ENCODE peak calls at places on chromosomes 2 and 18, in five cellular contexts. Q, I, D, S and V are unnamed samples.

GRCh38 chr18:48909721-48910120 is 41.0 kb downstream of the SMAD7 start:
- DNase-seq in I (no peak), S (no peak), D (no peak), Q (no peak), V (no peak)

GRCh38 chr2:27137322-27137935 is 1.8 kb downstream of the PRR30 start:
- DNase-seq in S (no peak), D (no peak), Q (no peak), I (no peak), V (no peak)

GRCh38 chr2:233227579-233227978 is 23.9 kb upstream of the ATG16L1 start:
- DNase-seq in Q (no peak), D (no peak), S (no peak), I (no peak), V (no peak)

GRCh38 chr18:63109789-63110188 is 209.8 kb downstream of the BCL2 start:
- DNase-seq in D (no peak), S (no peak), I (no peak), Q (no peak), V (no peak)

GRCh38 chr2:152284398-152284797 is 50.6 kb upstream of the FMNL2 start:
- DNase-seq in D (no peak), Q (peak), S (no peak), I (peak), V (no peak)

GRCh38 chr2:163771596-163771995 is 35.8 kb upstream of the FIGN start:
- DNase-seq in D (no peak), S (no peak), Q (no peak), I (no peak), V (no peak)

GRCh38 chr2:42978887-42979415 is 186.6 kb upstream of the HAAO start:
- DNase-seq in I (no peak), S (no peak), D (no peak), Q (no peak), V (no peak)

GRCh38 chr2:17936599-17936998 is 58.1 kb downstream of the KCNS3 start:
- DNase-seq in Q (no peak), S (no peak), D (no peak), I (no peak), V (no peak)

GRCh38 chr2:144052103-144052502 is 467.8 kb downstream of the ZEB2 start:
- DNase-seq in I (no peak), D (peak), S (no peak), Q (peak), V (no peak)

GRCh38 chr2:219009294-219009693 is 16.1 kb upstream of the CRYBA2 start:
- DNase-seq in S (no peak), D (no peak), I (no peak), Q (no peak), V (no peak)

GRCh38 chr2:135839713-135840112 is 2.7 kb upstream of the LCT start:
- DNase-seq in D (peak), S (no peak), I (peak), Q (peak), V (no peak)

GRCh38 chr18:62325806-62326645 is 916 bp downstream of the TNFRSF11A start:
- DNase-seq in Q (no peak), D (peak), I (no peak), S (no peak), V (no peak)

GRCh38 chr2:215756351-215756731 is 257.0 kb downstream of the MREG start:
- DNase-seq in I (no peak), S (no peak), D (no peak), Q (no peak), V (no peak)

GRCh38 chr2:215755651-215756350 is 257.6 kb downstream of the MREG start:
- DNase-seq in I (no peak), D (no peak), Q (no peak), S (no peak), V (no peak)

GRCh38 chr2:215760126-215760525 is 253.2 kb downstream of the MREG start:
- DNase-seq in S (no peak), D (no peak), I (no peak), Q (no peak), V (no peak)

GRCh38 chr2:215760526-215760925 is 252.8 kb downstream of the MREG start:
- DNase-seq in Q (peak), S (no peak), D (no peak), I (no peak), V (no peak)

GRCh38 chr2:215758691-215759090 is 254.7 kb downstream of the MREG start:
- DNase-seq in Q (peak), D (peak), S (no peak), I (peak), V (peak)
- H3K4me3 ChIP-seq in Q (peak), D (peak), S (no peak), I (no peak), V (no peak)

GRCh38 chr2:119230630-119231185 is 7.1 kb downstream of the STEAP3 start:
- DNase-seq in D (peak), I (peak), Q (peak), S (no peak), V (no peak)
- H3K4me3 ChIP-seq in D (no peak), I (peak), Q (peak), S (no peak), V (no peak)

GRCh38 chr2:168915433-168916328 is 14.6 kb downstream of the G6PC2 start:
- DNase-seq in S (no peak), I (no peak), Q (no peak), D (no peak), V (no peak)

GRCh38 chr2:168913495-168913894 is 12.4 kb downstream of the G6PC2 start:
- DNase-seq in Q (no peak), D (no peak), I (no peak), S (no peak), V (no peak)

GRCh38 chr2:168910330-168910729 is 9.2 kb downstream of the G6PC2 start:
- DNase-seq in D (no peak), Q (no peak), I (no peak), S (no peak), V (no peak)

GRCh38 chr2:168912466-168913170 is 11.5 kb downstream of the G6PC2 start:
- DNase-seq in I (peak), S (no peak), D (peak), Q (peak), V (peak)

GRCh38 chr2:168913171-168913484 is 12.0 kb downstream of the G6PC2 start:
- DNase-seq in I (no peak), D (no peak), Q (no peak), S (no peak), V (no peak)
- H3K4me3 ChIP-seq in I (peak), D (peak), Q (peak), S (no peak), V (peak)

DNA sequence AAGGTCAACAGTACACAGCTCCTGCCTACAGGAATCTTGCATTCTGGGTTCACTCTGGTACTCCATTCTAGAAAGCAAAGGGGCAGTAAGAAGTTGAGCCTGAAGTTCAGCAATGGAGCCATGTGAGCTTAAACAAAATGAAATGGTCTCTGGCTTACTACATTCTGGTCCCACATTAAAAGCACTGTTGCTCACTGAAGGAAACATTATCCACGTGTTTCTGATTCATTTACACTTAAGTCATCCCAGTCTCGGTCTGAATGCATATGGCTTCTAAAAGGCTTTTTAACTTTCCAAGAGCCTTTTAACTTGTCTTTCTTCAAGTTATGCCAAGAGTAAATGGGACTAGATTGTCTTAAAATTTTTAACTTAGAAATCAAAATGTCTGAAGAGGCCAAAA is 177.8 kb downstream of the LNPK start:
- DNase-seq in D (no peak), Q (no peak), I (no peak), S (no peak), V (no peak)
- H3K4me3 ChIP-seq in D (no peak), Q (no peak), I (no peak), S (no peak), V (no peak)

DNA sequence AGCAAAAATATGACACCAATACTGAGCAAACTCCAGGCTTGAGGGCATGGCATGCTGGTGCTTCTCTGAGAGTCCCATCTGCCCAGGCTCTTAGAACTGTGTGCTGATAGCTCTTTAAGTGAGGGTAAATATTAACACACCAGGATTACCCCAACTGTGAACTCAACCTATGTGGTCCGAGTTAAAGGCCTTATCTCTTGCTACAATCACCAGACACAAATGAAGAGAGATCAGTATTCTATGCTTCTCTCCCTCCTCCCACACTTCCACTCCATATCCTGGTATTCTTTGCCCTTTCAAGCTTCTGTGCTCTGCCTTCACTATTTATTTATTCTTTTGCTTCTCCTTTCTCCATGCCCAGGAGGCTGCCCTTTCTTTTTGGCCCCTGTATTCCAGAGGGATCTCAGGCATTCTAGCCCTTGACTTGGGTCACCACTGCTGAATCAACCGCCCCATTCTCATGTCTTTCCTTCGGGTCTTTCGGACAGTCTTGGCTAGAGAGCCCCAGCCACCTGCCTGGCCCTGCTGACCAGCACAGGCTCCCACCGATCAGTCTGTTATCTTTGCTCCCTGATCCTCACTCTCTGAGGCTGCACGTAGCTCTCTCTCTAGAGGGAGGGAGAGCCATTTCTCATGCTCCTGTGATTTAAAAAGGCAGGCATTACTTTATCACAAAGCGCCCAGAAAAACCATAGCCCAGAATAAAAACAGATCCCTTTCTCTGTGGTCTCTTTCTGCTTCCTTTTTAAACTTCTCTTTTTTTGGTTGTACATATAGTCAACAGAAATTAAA is 17.2 kb upstream of the HK2 start:
- DNase-seq in Q (no peak), I (no peak), D (no peak), S (no peak), V (no peak)
- H3K4me3 ChIP-seq in Q (no peak), I (no peak), D (no peak), S (no peak), V (no peak)

GRCh38 chr18:69402219-69402989 is 1.7 kb downstream of the DOK6 start:
- DNase-seq in I (no peak), Q (peak), D (no peak), S (no peak), V (no peak)

GRCh38 chr18:69399253-69399652 is 1.4 kb upstream of the DOK6 start:
- DNase-seq in D (no peak), I (no peak), Q (no peak), S (no peak), V (no peak)

GRCh38 chr18:69401475-69402218 is 959 bp downstream of the DOK6 start:
- DNase-seq in S (no peak), I (peak), Q (peak), D (peak), V (peak)

GRCh38 chr18:69400253-69400975 is at the start of gene DOK6:
- DNase-seq in Q (peak), S (no peak), D (peak), I (peak), V (peak)

GRCh38 chr18:69400976-69401474 is 337 bp downstream of the DOK6 start:
- DNase-seq in D (peak), S (no peak), I (peak), Q (peak), V (peak)
- H3K4me3 ChIP-seq in D (peak), S (peak), I (peak), Q (peak), V (peak)

GRCh38 chr2:129504646-129505045 is 474.8 kb upstream of the RAB6C start:
- DNase-seq in D (no peak), I (no peak), S (no peak), Q (no peak), V (no peak)

GRCh38 chr2:129502781-129503180 is 476.7 kb upstream of the RAB6C start:
- DNase-seq in S (no peak), Q (no peak), I (peak), D (no peak), V (no peak)

GRCh38 chr2:129499747-129500146 is 479.7 kb upstream of the RAB6C start:
- DNase-seq in S (no peak), D (peak), Q (no peak), I (no peak), V (no peak)
- H3K4me3 ChIP-seq in S (no peak), D (no peak), Q (no peak), I (no peak), V (no peak)

GRCh38 chr2:44244135-44244871 is 31.0 kb upstream of the SLC3A1 start:
- DNase-seq in I (peak), S (peak), Q (peak), D (peak), V (peak)
- H3K4me3 ChIP-seq in I (peak), S (no peak), Q (peak), D (peak), V (peak)